ENCODE peak calls at places on chromosomes 11 and 22, in five cellular contexts. One of them, this sample, is unnamed.

GRCh38 chr22:50672471-50673230 is at the start of gene SHANK3:
- DNase-seq in H9: no peak
- DNase-seq in keratinocyte: no peak
- DNase-seq in HFFc6: no peak
- DNase-seq in sciatic nerve: peak
- DNase-seq in this sample: no peak

GRCh38 chr11:113664981-113665710 is 41.0 kb downstream of the TMPRSS5 start:
- DNase-seq in H9: no peak
- DNase-seq in sciatic nerve: no peak
- DNase-seq in HFFc6: no peak
- DNase-seq in keratinocyte: no peak
- DNase-seq in this sample: no peak

GRCh38 chr11:99773646-99774045 is 752.9 kb downstream of the CNTN5 start:
- DNase-seq in keratinocyte: no peak
- DNase-seq in HFFc6: no peak
- DNase-seq in sciatic nerve: no peak
- DNase-seq in H9: no peak
- DNase-seq in this sample: no peak

GRCh38 chr11:116775975-116776374 is 3.2 kb upstream of the BUD13 start:
- DNase-seq in keratinocyte: no peak
- DNase-seq in HFFc6: no peak
- DNase-seq in H9: no peak
- DNase-seq in sciatic nerve: no peak
- DNase-seq in this sample: no peak

GRCh38 chr22:27535452-27535851 is 266.1 kb downstream of the MN1 start:
- DNase-seq in sciatic nerve: no peak
- DNase-seq in keratinocyte: no peak
- DNase-seq in H9: no peak
- DNase-seq in HFFc6: no peak
- DNase-seq in this sample: no peak

GRCh38 chr11:75946531-75947530 is 131.8 kb downstream of the UVRAG start:
- DNase-seq in H9: peak
- DNase-seq in sciatic nerve: no peak
- DNase-seq in HFFc6: peak
- DNase-seq in keratinocyte: no peak
- DNase-seq in this sample: no peak

GRCh38 chr11:99117603-99118002 is 96.9 kb downstream of the CNTN5 start:
- DNase-seq in keratinocyte: no peak
- DNase-seq in HFFc6: no peak
- DNase-seq in sciatic nerve: no peak
- DNase-seq in H9: no peak
- DNase-seq in this sample: no peak

GRCh38 chr11:129928923-129929692 is 33.7 kb upstream of the NFRKB start:
- DNase-seq in keratinocyte: no peak
- DNase-seq in H9: no peak
- DNase-seq in HFFc6: no peak
- DNase-seq in sciatic nerve: no peak
- DNase-seq in this sample: no peak

GRCh38 chr11:72685560-72686480 is 11.6 kb upstream of the PDE2A start:
- DNase-seq in HFFc6: no peak
- DNase-seq in sciatic nerve: no peak
- DNase-seq in keratinocyte: no peak
- DNase-seq in H9: no peak
- DNase-seq in this sample: no peak

GRCh38 chr11:107751082-107751481 is 39.2 kb upstream of the SLN start:
- DNase-seq in sciatic nerve: no peak
- DNase-seq in HFFc6: no peak
- DNase-seq in H9: no peak
- DNase-seq in keratinocyte: no peak
- DNase-seq in this sample: no peak

GRCh38 chr11:62505112-62505783 is 41.4 kb downstream of the AHNAK start:
- DNase-seq in H9: peak
- DNase-seq in keratinocyte: no peak
- DNase-seq in HFFc6: no peak
- DNase-seq in sciatic nerve: no peak
- DNase-seq in this sample: no peak

GRCh38 chr11:14927146-14927545 is 35.1 kb upstream of the CYP2R1 start:
- DNase-seq in HFFc6: peak
- DNase-seq in keratinocyte: no peak
- DNase-seq in sciatic nerve: no peak
- DNase-seq in H9: no peak
- DNase-seq in this sample: no peak

GRCh38 chr11:128902515-128903066 is 11.4 kb downstream of the KCNJ5 start:
- DNase-seq in sciatic nerve: no peak
- DNase-seq in HFFc6: peak
- DNase-seq in keratinocyte: no peak
- DNase-seq in H9: no peak
- DNase-seq in this sample: no peak

GRCh38 chr11:2886191-2886894 is 768 bp upstream of the CDKN1C start:
- DNase-seq in HFFc6: no peak
- DNase-seq in H9: peak
- DNase-seq in keratinocyte: no peak
- DNase-seq in sciatic nerve: peak
- DNase-seq in this sample: no peak

GRCh38 chr11:9151631-9152030 is 60.2 kb upstream of the SCUBE2 start:
- DNase-seq in keratinocyte: no peak
- DNase-seq in sciatic nerve: no peak
- DNase-seq in H9: no peak
- DNase-seq in HFFc6: no peak
- DNase-seq in this sample: no peak

GRCh38 chr11:131640320-131640719 is 269.9 kb downstream of the NTM start:
- DNase-seq in keratinocyte: no peak
- DNase-seq in sciatic nerve: no peak
- DNase-seq in H9: no peak
- DNase-seq in HFFc6: no peak
- DNase-seq in this sample: no peak

GRCh38 chr22:38718414-38718813 is 12.7 kb downstream of the GTPBP1 start:
- DNase-seq in HFFc6: peak
- DNase-seq in H9: no peak
- DNase-seq in sciatic nerve: peak
- DNase-seq in keratinocyte: peak
- DNase-seq in this sample: no peak

GRCh38 chr11:3939651-3940190 is 84.3 kb downstream of the STIM1 start:
- DNase-seq in H9: no peak
- DNase-seq in sciatic nerve: no peak
- DNase-seq in HFFc6: peak
- DNase-seq in keratinocyte: no peak
- DNase-seq in this sample: no peak

GRCh38 chr11:107999759-108000455 is 8.8 kb upstream of the CUL5 start:
- DNase-seq in HFFc6: peak
- DNase-seq in H9: peak
- DNase-seq in sciatic nerve: no peak
- DNase-seq in keratinocyte: no peak
- DNase-seq in this sample: no peak

This sample was measured in osteocyte.